ENCODE peak calls at places on chromosomes 6 and 20, in nine cellular contexts. One of them, this sample, is unnamed.
A peak's percentile ranks its signal among the peaks of the same experiment; 100 is the strongest.

GRCh38 chr20:2348336-2348735 is 32.4 kb upstream of the TGM6 start:
- DNase-seq in ELR: no peak
- DNase-seq in GM12865: no peak
- DNase-seq in lung microvascular endothelial cell: no peak
- DNase-seq in NCI-H774: no peak
- DNase-seq in epithelial cell of esophagus: no peak
- DNase-seq in effector memory CD4-positive, alpha-beta T cell: no peak
- DNase-seq in cardiac fibroblast: no peak
- DNase-seq in left lobe of liver: no peak
- DNase-seq in this sample: no peak

GRCh38 chr6:18053071-18053475 is 65.6 kb upstream of the KIF13A start:
- DNase-seq in ELR: no peak
- DNase-seq in GM12865: no peak
- DNase-seq in lung microvascular endothelial cell: no peak
- DNase-seq in NCI-H774: no peak
- DNase-seq in epithelial cell of esophagus: peak; percentile 90
- DNase-seq in effector memory CD4-positive, alpha-beta T cell: no peak
- DNase-seq in cardiac fibroblast: peak; percentile 10
- DNase-seq in left lobe of liver: no peak
- DNase-seq in this sample: no peak

GRCh38 chr20:35093245-35093884 is 758 bp upstream of the TRPC4AP start:
- DNase-seq in ELR: peak; percentile 88
- DNase-seq in GM12865: no peak
- DNase-seq in lung microvascular endothelial cell: no peak
- DNase-seq in NCI-H774: no peak
- DNase-seq in epithelial cell of esophagus: peak; percentile 78
- DNase-seq in effector memory CD4-positive, alpha-beta T cell: no peak
- DNase-seq in cardiac fibroblast: peak; percentile 85
- DNase-seq in left lobe of liver: no peak
- DNase-seq in this sample: no peak

GRCh38 chr20:58511364-58511763 is 3.8 kb downstream of the APCDD1L start:
- DNase-seq in ELR: peak; percentile 52
- DNase-seq in GM12865: no peak
- DNase-seq in lung microvascular endothelial cell: no peak
- DNase-seq in NCI-H774: no peak
- DNase-seq in epithelial cell of esophagus: peak; percentile 54
- DNase-seq in effector memory CD4-positive, alpha-beta T cell: no peak
- DNase-seq in cardiac fibroblast: peak; percentile 74
- DNase-seq in left lobe of liver: no peak
- DNase-seq in this sample: no peak

GRCh38 chr6:136582702-136583471 is 32.7 kb upstream of the MAP7 start:
- DNase-seq in ELR: peak; percentile 93
- DNase-seq in GM12865: no peak
- DNase-seq in lung microvascular endothelial cell: peak; percentile 87
- DNase-seq in NCI-H774: peak; percentile 30
- DNase-seq in epithelial cell of esophagus: peak; percentile 76
- DNase-seq in effector memory CD4-positive, alpha-beta T cell: no peak
- DNase-seq in cardiac fibroblast: peak; percentile 94
- DNase-seq in left lobe of liver: no peak
- DNase-seq in this sample: no peak

GRCh38 chr20:63224272-63225081 is 8.5 kb upstream of the YTHDF1 start:
- DNase-seq in ELR: peak; percentile 65
- DNase-seq in GM12865: no peak
- DNase-seq in lung microvascular endothelial cell: peak; percentile 52
- DNase-seq in NCI-H774: peak; percentile 12
- DNase-seq in epithelial cell of esophagus: peak; percentile 55
- DNase-seq in effector memory CD4-positive, alpha-beta T cell: no peak
- DNase-seq in cardiac fibroblast: peak; percentile 58
- DNase-seq in left lobe of liver: no peak
- DNase-seq in this sample: no peak

GRCh38 chr6:25302677-25303128 is 23.5 kb downstream of the CARMIL1 start:
- DNase-seq in ELR: peak; percentile 42
- DNase-seq in GM12865: no peak
- DNase-seq in lung microvascular endothelial cell: no peak
- DNase-seq in NCI-H774: peak; percentile 13
- DNase-seq in epithelial cell of esophagus: peak; percentile 46
- DNase-seq in effector memory CD4-positive, alpha-beta T cell: no peak
- DNase-seq in cardiac fibroblast: peak; percentile 90
- DNase-seq in left lobe of liver: no peak
- DNase-seq in this sample: no peak

GRCh38 chr20:48722737-48723191 is 105.0 kb downstream of the PREX1 start:
- DNase-seq in ELR: peak; percentile 29
- DNase-seq in GM12865: peak; percentile 57
- DNase-seq in lung microvascular endothelial cell: peak; percentile 81
- DNase-seq in NCI-H774: no peak
- DNase-seq in epithelial cell of esophagus: no peak
- DNase-seq in effector memory CD4-positive, alpha-beta T cell: no peak
- DNase-seq in cardiac fibroblast: peak; percentile 69
- DNase-seq in left lobe of liver: peak; percentile 56
- DNase-seq in this sample: no peak

GRCh38 chr6:112881027-112881426 is 533.9 kb downstream of the RFPL4B start:
- DNase-seq in ELR: peak; percentile 58
- DNase-seq in GM12865: peak; percentile 2
- DNase-seq in lung microvascular endothelial cell: no peak
- DNase-seq in NCI-H774: no peak
- DNase-seq in epithelial cell of esophagus: peak; percentile 8
- DNase-seq in effector memory CD4-positive, alpha-beta T cell: no peak
- DNase-seq in cardiac fibroblast: peak; percentile 71
- DNase-seq in left lobe of liver: no peak
- DNase-seq in this sample: no peak

GRCh38 chr20:1775117-1775516 is 117.5 kb upstream of the SIRPG start:
- DNase-seq in ELR: peak; percentile 34
- DNase-seq in GM12865: no peak
- DNase-seq in lung microvascular endothelial cell: no peak
- DNase-seq in NCI-H774: no peak
- DNase-seq in epithelial cell of esophagus: peak; percentile 62
- DNase-seq in effector memory CD4-positive, alpha-beta T cell: no peak
- DNase-seq in cardiac fibroblast: peak; percentile 65
- DNase-seq in left lobe of liver: no peak
- DNase-seq in this sample: no peak

GRCh38 chr6:47598367-47598766 is 100.0 kb upstream of the ADGRF4 start:
- DNase-seq in ELR: no peak
- DNase-seq in GM12865: no peak
- DNase-seq in lung microvascular endothelial cell: no peak
- DNase-seq in NCI-H774: no peak
- DNase-seq in epithelial cell of esophagus: no peak
- DNase-seq in effector memory CD4-positive, alpha-beta T cell: no peak
- DNase-seq in cardiac fibroblast: no peak
- DNase-seq in left lobe of liver: no peak
- DNase-seq in this sample: no peak

GRCh38 chr6:89144358-89145041 is 1.4 kb upstream of the PM20D2 start:
- DNase-seq in ELR: no peak
- DNase-seq in GM12865: peak; percentile 61
- DNase-seq in lung microvascular endothelial cell: no peak
- DNase-seq in NCI-H774: peak; percentile 31
- DNase-seq in epithelial cell of esophagus: no peak
- DNase-seq in effector memory CD4-positive, alpha-beta T cell: no peak
- DNase-seq in cardiac fibroblast: no peak
- DNase-seq in left lobe of liver: no peak
- DNase-seq in this sample: no peak

GRCh38 chr20:40766081-40766480 is 77.0 kb upstream of the MAFB start:
- DNase-seq in ELR: no peak
- DNase-seq in GM12865: no peak
- DNase-seq in lung microvascular endothelial cell: no peak
- DNase-seq in NCI-H774: no peak
- DNase-seq in epithelial cell of esophagus: no peak
- DNase-seq in effector memory CD4-positive, alpha-beta T cell: no peak
- DNase-seq in cardiac fibroblast: no peak
- DNase-seq in left lobe of liver: no peak
- DNase-seq in this sample: no peak

GRCh38 chr20:4944518-4944917 is 56.8 kb downstream of the SLC23A2 start:
- DNase-seq in ELR: no peak
- DNase-seq in GM12865: no peak
- DNase-seq in lung microvascular endothelial cell: no peak
- DNase-seq in NCI-H774: no peak
- DNase-seq in epithelial cell of esophagus: peak; percentile 41
- DNase-seq in effector memory CD4-positive, alpha-beta T cell: no peak
- DNase-seq in cardiac fibroblast: peak; percentile 56
- DNase-seq in left lobe of liver: no peak
- DNase-seq in this sample: no peak

GRCh38 chr20:53829086-53829703 is 235.6 kb upstream of the ZNF217 start:
- DNase-seq in ELR: peak; percentile 100
- DNase-seq in GM12865: peak; percentile 49
- DNase-seq in lung microvascular endothelial cell: no peak
- DNase-seq in NCI-H774: no peak
- DNase-seq in epithelial cell of esophagus: peak; percentile 97
- DNase-seq in effector memory CD4-positive, alpha-beta T cell: no peak
- DNase-seq in cardiac fibroblast: peak; percentile 99
- DNase-seq in left lobe of liver: no peak
- DNase-seq in this sample: no peak

GRCh38 chr6:43062818-43063217 is 3.4 kb downstream of the KLC4 start:
- DNase-seq in ELR: no peak
- DNase-seq in GM12865: no peak
- DNase-seq in lung microvascular endothelial cell: no peak
- DNase-seq in NCI-H774: no peak
- DNase-seq in epithelial cell of esophagus: no peak
- DNase-seq in effector memory CD4-positive, alpha-beta T cell: no peak
- DNase-seq in cardiac fibroblast: no peak
- DNase-seq in left lobe of liver: no peak
- DNase-seq in this sample: no peak

GRCh38 chr6:124943658-124944057 is 18.6 kb upstream of the RNF217 start:
- DNase-seq in ELR: no peak
- DNase-seq in GM12865: no peak
- DNase-seq in lung microvascular endothelial cell: no peak
- DNase-seq in NCI-H774: no peak
- DNase-seq in epithelial cell of esophagus: peak; percentile 75
- DNase-seq in effector memory CD4-positive, alpha-beta T cell: no peak
- DNase-seq in cardiac fibroblast: peak; percentile 60
- DNase-seq in left lobe of liver: no peak
- DNase-seq in this sample: no peak

GRCh38 chr20:63357921-63358905 is 2.9 kb downstream of the CHRNA4 start:
- DNase-seq in ELR: no peak
- DNase-seq in GM12865: no peak
- DNase-seq in lung microvascular endothelial cell: peak; percentile 23
- DNase-seq in NCI-H774: peak; percentile 74
- DNase-seq in epithelial cell of esophagus: no peak
- DNase-seq in effector memory CD4-positive, alpha-beta T cell: no peak
- DNase-seq in cardiac fibroblast: no peak
- DNase-seq in left lobe of liver: peak; percentile 95
- DNase-seq in this sample: no peak

GRCh38 chr6:72826033-72826432 is 204.2 kb downstream of the KCNQ5 start:
- DNase-seq in ELR: peak; percentile 90
- DNase-seq in GM12865: no peak
- DNase-seq in lung microvascular endothelial cell: no peak
- DNase-seq in NCI-H774: no peak
- DNase-seq in epithelial cell of esophagus: peak; percentile 76
- DNase-seq in effector memory CD4-positive, alpha-beta T cell: no peak
- DNase-seq in cardiac fibroblast: peak; percentile 62
- DNase-seq in left lobe of liver: no peak
- DNase-seq in this sample: no peak

GRCh38 chr20:46562373-46563169 is 12.1 kb upstream of the OCSTAMP start:
- DNase-seq in ELR: peak; percentile 78
- DNase-seq in GM12865: peak; percentile 75
- DNase-seq in lung microvascular endothelial cell: peak; percentile 80
- DNase-seq in NCI-H774: peak; percentile 48
- DNase-seq in epithelial cell of esophagus: peak; percentile 64
- DNase-seq in effector memory CD4-positive, alpha-beta T cell: peak; percentile 4
- DNase-seq in cardiac fibroblast: peak; percentile 68
- DNase-seq in left lobe of liver: peak; percentile 69
- DNase-seq in this sample: peak; percentile 62

GRCh38 chr6:8881663-8882062 is 446.3 kb upstream of the SLC35B3 start:
- DNase-seq in ELR: no peak
- DNase-seq in GM12865: no peak
- DNase-seq in lung microvascular endothelial cell: no peak
- DNase-seq in NCI-H774: no peak
- DNase-seq in epithelial cell of esophagus: no peak
- DNase-seq in effector memory CD4-positive, alpha-beta T cell: no peak
- DNase-seq in cardiac fibroblast: no peak
- DNase-seq in left lobe of liver: no peak
- DNase-seq in this sample: no peak

GRCh38 chr6:2677080-2677593 is 73.6 kb downstream of the MYLK4 start:
- DNase-seq in ELR: no peak
- DNase-seq in GM12865: no peak
- DNase-seq in lung microvascular endothelial cell: no peak
- DNase-seq in NCI-H774: no peak
- DNase-seq in epithelial cell of esophagus: no peak
- DNase-seq in effector memory CD4-positive, alpha-beta T cell: no peak
- DNase-seq in cardiac fibroblast: no peak
- DNase-seq in left lobe of liver: no peak
- DNase-seq in this sample: no peak

GRCh38 chr20:44736170-44737021 is 9.3 kb upstream of the KCNK15 start:
- DNase-seq in ELR: peak; percentile 87
- DNase-seq in GM12865: peak; percentile 65
- DNase-seq in lung microvascular endothelial cell: peak; percentile 80
- DNase-seq in NCI-H774: no peak
- DNase-seq in epithelial cell of esophagus: peak; percentile 68
- DNase-seq in effector memory CD4-positive, alpha-beta T cell: no peak
- DNase-seq in cardiac fibroblast: peak; percentile 94
- DNase-seq in left lobe of liver: peak; percentile 75
- DNase-seq in this sample: no peak

GRCh38 chr6:168150551-168151444 is 71.8 kb upstream of the FRMD1 start:
- DNase-seq in ELR: no peak
- DNase-seq in GM12865: no peak
- DNase-seq in lung microvascular endothelial cell: no peak
- DNase-seq in NCI-H774: peak; percentile 44
- DNase-seq in epithelial cell of esophagus: no peak
- DNase-seq in effector memory CD4-positive, alpha-beta T cell: no peak
- DNase-seq in cardiac fibroblast: no peak
- DNase-seq in left lobe of liver: no peak
- DNase-seq in this sample: no peak

GRCh38 chr6:70371454-70372105 is 41.7 kb upstream of the FAM135A start:
- DNase-seq in ELR: peak; percentile 93
- DNase-seq in GM12865: peak; percentile 55
- DNase-seq in lung microvascular endothelial cell: peak; percentile 53
- DNase-seq in NCI-H774: peak; percentile 79
- DNase-seq in epithelial cell of esophagus: peak; percentile 88
- DNase-seq in effector memory CD4-positive, alpha-beta T cell: no peak
- DNase-seq in cardiac fibroblast: peak; percentile 84
- DNase-seq in left lobe of liver: no peak
- DNase-seq in this sample: no peak

GRCh38 chr20:59448828-59449444 is 148.5 kb downstream of the EDN3 start:
- DNase-seq in ELR: peak; percentile 7
- DNase-seq in GM12865: no peak
- DNase-seq in lung microvascular endothelial cell: no peak
- DNase-seq in NCI-H774: no peak
- DNase-seq in epithelial cell of esophagus: no peak
- DNase-seq in effector memory CD4-positive, alpha-beta T cell: no peak
- DNase-seq in cardiac fibroblast: no peak
- DNase-seq in left lobe of liver: no peak
- DNase-seq in this sample: no peak

GRCh38 chr6:25788305-25788922 is 33.9 kb downstream of the SLC17A4 start:
- DNase-seq in ELR: peak; percentile 66
- DNase-seq in GM12865: peak; percentile 49
- DNase-seq in lung microvascular endothelial cell: peak; percentile 70
- DNase-seq in NCI-H774: no peak
- DNase-seq in epithelial cell of esophagus: peak; percentile 64
- DNase-seq in effector memory CD4-positive, alpha-beta T cell: peak; percentile 1
- DNase-seq in cardiac fibroblast: peak; percentile 71
- DNase-seq in left lobe of liver: peak; percentile 72
- DNase-seq in this sample: no peak

GRCh38 chr6:52361347-52361944 is 505 bp upstream of the PAQR8 start:
- DNase-seq in ELR: peak; percentile 46
- DNase-seq in GM12865: no peak
- DNase-seq in lung microvascular endothelial cell: no peak
- DNase-seq in NCI-H774: no peak
- DNase-seq in epithelial cell of esophagus: peak; percentile 32
- DNase-seq in effector memory CD4-positive, alpha-beta T cell: peak; percentile 16
- DNase-seq in cardiac fibroblast: peak; percentile 39
- DNase-seq in left lobe of liver: no peak
- DNase-seq in this sample: no peak

GRCh38 chr6:83868639-83869038 is 9.2 kb downstream of the CYB5R4 start:
- DNase-seq in ELR: peak; percentile 81
- DNase-seq in GM12865: no peak
- DNase-seq in lung microvascular endothelial cell: no peak
- DNase-seq in NCI-H774: no peak
- DNase-seq in epithelial cell of esophagus: peak; percentile 86
- DNase-seq in effector memory CD4-positive, alpha-beta T cell: no peak
- DNase-seq in cardiac fibroblast: peak; percentile 82
- DNase-seq in left lobe of liver: no peak
- DNase-seq in this sample: no peak

GRCh38 chr20:37474386-37474785 is 46.7 kb upstream of the NNAT start:
- DNase-seq in ELR: no peak
- DNase-seq in GM12865: no peak
- DNase-seq in lung microvascular endothelial cell: no peak
- DNase-seq in NCI-H774: no peak
- DNase-seq in epithelial cell of esophagus: no peak
- DNase-seq in effector memory CD4-positive, alpha-beta T cell: no peak
- DNase-seq in cardiac fibroblast: no peak
- DNase-seq in left lobe of liver: no peak
- DNase-seq in this sample: no peak

GRCh38 chr6:1070085-1070521 is 241.8 kb upstream of the FOXQ1 start:
- DNase-seq in ELR: no peak
- DNase-seq in GM12865: no peak
- DNase-seq in lung microvascular endothelial cell: no peak
- DNase-seq in NCI-H774: no peak
- DNase-seq in epithelial cell of esophagus: no peak
- DNase-seq in effector memory CD4-positive, alpha-beta T cell: no peak
- DNase-seq in cardiac fibroblast: no peak
- DNase-seq in left lobe of liver: no peak
- DNase-seq in this sample: no peak

This sample was measured in cerebellar nuclear complex.